ENCODE peak calls at places on chromosomes 2 and 18, in ten cellular contexts. One of them, this sample, is unnamed.

GRCh38 chr18:62354171-62354570 is 29.1 kb downstream of the TNFRSF11A start:
- DNase-seq in left lobe of liver: no peak
- DNase-seq in NAMALWA: no peak
- DNase-seq in heart left ventricle: no peak
- DNase-seq in activated gamma-delta T cell treated with anti-CD3 and anti-CD28 coated beads, Interleukin-2, amount 50 U/mL, for 16 hours: no peak
- DNase-seq in amniotic epithelial cell: no peak
- DNase-seq in activated T-cell treated with anti-CD3 and anti-CD28 coated beads for 48 hours: no peak
- DNase-seq in thoracic aorta: no peak
- DNase-seq in stimulated activated CD4-positive, alpha-beta T cell treated with anti-CD3 and anti-CD28 coated beads, Interleukin-4, amount 100 ng/mL, for 24 hours: no peak
- DNase-seq in LoVo: no peak
- DNase-seq in this sample: no peak

GRCh38 chr2:218896501-218897393 is 16.1 kb downstream of the WNT10A start:
- DNase-seq in left lobe of liver: no peak
- DNase-seq in NAMALWA: peak; percentile 93
- DNase-seq in heart left ventricle: no peak
- DNase-seq in activated gamma-delta T cell treated with anti-CD3 and anti-CD28 coated beads, Interleukin-2, amount 50 U/mL, for 16 hours: peak; percentile 86
- DNase-seq in amniotic epithelial cell: no peak
- DNase-seq in activated T-cell treated with anti-CD3 and anti-CD28 coated beads for 48 hours: peak; percentile 84
- DNase-seq in thoracic aorta: no peak
- DNase-seq in stimulated activated CD4-positive, alpha-beta T cell treated with anti-CD3 and anti-CD28 coated beads, Interleukin-4, amount 100 ng/mL, for 24 hours: peak; percentile 91
- DNase-seq in LoVo: no peak
- DNase-seq in this sample: no peak

GRCh38 chr2:64636105-64636873 is 17.4 kb downstream of the SERTAD2 start:
- DNase-seq in left lobe of liver: peak; percentile 45
- DNase-seq in NAMALWA: no peak
- DNase-seq in heart left ventricle: no peak
- DNase-seq in activated gamma-delta T cell treated with anti-CD3 and anti-CD28 coated beads, Interleukin-2, amount 50 U/mL, for 16 hours: no peak
- DNase-seq in amniotic epithelial cell: no peak
- DNase-seq in activated T-cell treated with anti-CD3 and anti-CD28 coated beads for 48 hours: no peak
- DNase-seq in thoracic aorta: no peak
- DNase-seq in stimulated activated CD4-positive, alpha-beta T cell treated with anti-CD3 and anti-CD28 coated beads, Interleukin-4, amount 100 ng/mL, for 24 hours: no peak
- DNase-seq in LoVo: no peak
- DNase-seq in this sample: no peak

GRCh38 chr18:50158866-50159653 is 35.9 kb downstream of the MYO5B start:
- DNase-seq in left lobe of liver: no peak
- DNase-seq in NAMALWA: no peak
- DNase-seq in heart left ventricle: no peak
- DNase-seq in activated gamma-delta T cell treated with anti-CD3 and anti-CD28 coated beads, Interleukin-2, amount 50 U/mL, for 16 hours: no peak
- DNase-seq in amniotic epithelial cell: no peak
- DNase-seq in activated T-cell treated with anti-CD3 and anti-CD28 coated beads for 48 hours: no peak
- DNase-seq in thoracic aorta: no peak
- DNase-seq in stimulated activated CD4-positive, alpha-beta T cell treated with anti-CD3 and anti-CD28 coated beads, Interleukin-4, amount 100 ng/mL, for 24 hours: no peak
- DNase-seq in LoVo: peak; percentile 73
- DNase-seq in this sample: no peak

GRCh38 chr2:188478724-188479123 is 187.1 kb downstream of the GULP1 start:
- DNase-seq in left lobe of liver: no peak
- DNase-seq in NAMALWA: no peak
- DNase-seq in heart left ventricle: no peak
- DNase-seq in activated gamma-delta T cell treated with anti-CD3 and anti-CD28 coated beads, Interleukin-2, amount 50 U/mL, for 16 hours: no peak
- DNase-seq in amniotic epithelial cell: no peak
- DNase-seq in activated T-cell treated with anti-CD3 and anti-CD28 coated beads for 48 hours: no peak
- DNase-seq in thoracic aorta: no peak
- DNase-seq in stimulated activated CD4-positive, alpha-beta T cell treated with anti-CD3 and anti-CD28 coated beads, Interleukin-4, amount 100 ng/mL, for 24 hours: no peak
- DNase-seq in LoVo: no peak
- DNase-seq in this sample: no peak

GRCh38 chr2:56170536-56170935 is 13.3 kb upstream of the CCDC85A start:
- DNase-seq in left lobe of liver: no peak
- DNase-seq in NAMALWA: no peak
- DNase-seq in heart left ventricle: no peak
- DNase-seq in activated gamma-delta T cell treated with anti-CD3 and anti-CD28 coated beads, Interleukin-2, amount 50 U/mL, for 16 hours: no peak
- DNase-seq in amniotic epithelial cell: peak; percentile 56
- DNase-seq in activated T-cell treated with anti-CD3 and anti-CD28 coated beads for 48 hours: no peak
- DNase-seq in thoracic aorta: no peak
- DNase-seq in stimulated activated CD4-positive, alpha-beta T cell treated with anti-CD3 and anti-CD28 coated beads, Interleukin-4, amount 100 ng/mL, for 24 hours: no peak
- DNase-seq in LoVo: no peak
- DNase-seq in this sample: no peak

GRCh38 chr2:240302041-240302440 is 133.4 kb upstream of the GPC1 start:
- DNase-seq in left lobe of liver: no peak
- DNase-seq in NAMALWA: no peak
- DNase-seq in heart left ventricle: peak; percentile 11
- DNase-seq in activated gamma-delta T cell treated with anti-CD3 and anti-CD28 coated beads, Interleukin-2, amount 50 U/mL, for 16 hours: no peak
- DNase-seq in amniotic epithelial cell: no peak
- DNase-seq in activated T-cell treated with anti-CD3 and anti-CD28 coated beads for 48 hours: no peak
- DNase-seq in thoracic aorta: no peak
- DNase-seq in stimulated activated CD4-positive, alpha-beta T cell treated with anti-CD3 and anti-CD28 coated beads, Interleukin-4, amount 100 ng/mL, for 24 hours: no peak
- DNase-seq in LoVo: no peak
- DNase-seq in this sample: no peak

GRCh38 chr18:79903071-79903635 is 48.3 kb downstream of the SLC66A2 start:
- DNase-seq in left lobe of liver: no peak
- DNase-seq in NAMALWA: no peak
- DNase-seq in heart left ventricle: no peak
- DNase-seq in activated gamma-delta T cell treated with anti-CD3 and anti-CD28 coated beads, Interleukin-2, amount 50 U/mL, for 16 hours: no peak
- DNase-seq in amniotic epithelial cell: no peak
- DNase-seq in activated T-cell treated with anti-CD3 and anti-CD28 coated beads for 48 hours: no peak
- DNase-seq in thoracic aorta: no peak
- DNase-seq in stimulated activated CD4-positive, alpha-beta T cell treated with anti-CD3 and anti-CD28 coated beads, Interleukin-4, amount 100 ng/mL, for 24 hours: no peak
- DNase-seq in LoVo: no peak
- DNase-seq in this sample: no peak

GRCh38 chr2:188414869-188415753 is 123.4 kb downstream of the GULP1 start:
- DNase-seq in left lobe of liver: no peak
- DNase-seq in NAMALWA: no peak
- DNase-seq in heart left ventricle: no peak
- DNase-seq in activated gamma-delta T cell treated with anti-CD3 and anti-CD28 coated beads, Interleukin-2, amount 50 U/mL, for 16 hours: no peak
- DNase-seq in amniotic epithelial cell: peak; percentile 74
- DNase-seq in activated T-cell treated with anti-CD3 and anti-CD28 coated beads for 48 hours: no peak
- DNase-seq in thoracic aorta: no peak
- DNase-seq in stimulated activated CD4-positive, alpha-beta T cell treated with anti-CD3 and anti-CD28 coated beads, Interleukin-4, amount 100 ng/mL, for 24 hours: no peak
- DNase-seq in LoVo: no peak
- DNase-seq in this sample: no peak

GRCh38 chr18:61379827-61380226 is 46.6 kb downstream of the CDH20 start:
- DNase-seq in left lobe of liver: no peak
- DNase-seq in NAMALWA: no peak
- DNase-seq in heart left ventricle: no peak
- DNase-seq in activated gamma-delta T cell treated with anti-CD3 and anti-CD28 coated beads, Interleukin-2, amount 50 U/mL, for 16 hours: no peak
- DNase-seq in amniotic epithelial cell: no peak
- DNase-seq in activated T-cell treated with anti-CD3 and anti-CD28 coated beads for 48 hours: no peak
- DNase-seq in thoracic aorta: no peak
- DNase-seq in stimulated activated CD4-positive, alpha-beta T cell treated with anti-CD3 and anti-CD28 coated beads, Interleukin-4, amount 100 ng/mL, for 24 hours: no peak
- DNase-seq in LoVo: no peak
- DNase-seq in this sample: no peak

GRCh38 chr18:3058328-3059191 is 45.6 kb upstream of the LPIN2 start:
- DNase-seq in left lobe of liver: no peak
- DNase-seq in NAMALWA: no peak
- DNase-seq in heart left ventricle: no peak
- DNase-seq in activated gamma-delta T cell treated with anti-CD3 and anti-CD28 coated beads, Interleukin-2, amount 50 U/mL, for 16 hours: no peak
- DNase-seq in amniotic epithelial cell: no peak
- DNase-seq in activated T-cell treated with anti-CD3 and anti-CD28 coated beads for 48 hours: no peak
- DNase-seq in thoracic aorta: no peak
- DNase-seq in stimulated activated CD4-positive, alpha-beta T cell treated with anti-CD3 and anti-CD28 coated beads, Interleukin-4, amount 100 ng/mL, for 24 hours: no peak
- DNase-seq in LoVo: no peak
- DNase-seq in this sample: no peak

GRCh38 chr2:55247025-55247424 is 14.5 kb downstream of the RPS27A start:
- DNase-seq in left lobe of liver: no peak
- DNase-seq in NAMALWA: no peak
- DNase-seq in heart left ventricle: no peak
- DNase-seq in activated gamma-delta T cell treated with anti-CD3 and anti-CD28 coated beads, Interleukin-2, amount 50 U/mL, for 16 hours: no peak
- DNase-seq in amniotic epithelial cell: peak; percentile 26
- DNase-seq in activated T-cell treated with anti-CD3 and anti-CD28 coated beads for 48 hours: no peak
- DNase-seq in thoracic aorta: no peak
- DNase-seq in stimulated activated CD4-positive, alpha-beta T cell treated with anti-CD3 and anti-CD28 coated beads, Interleukin-4, amount 100 ng/mL, for 24 hours: no peak
- DNase-seq in LoVo: no peak
- DNase-seq in this sample: no peak

GRCh38 chr2:188519133-188519532 is 227.5 kb downstream of the GULP1 start:
- DNase-seq in left lobe of liver: no peak
- DNase-seq in NAMALWA: no peak
- DNase-seq in heart left ventricle: no peak
- DNase-seq in activated gamma-delta T cell treated with anti-CD3 and anti-CD28 coated beads, Interleukin-2, amount 50 U/mL, for 16 hours: no peak
- DNase-seq in amniotic epithelial cell: peak; percentile 59
- DNase-seq in activated T-cell treated with anti-CD3 and anti-CD28 coated beads for 48 hours: no peak
- DNase-seq in thoracic aorta: no peak
- DNase-seq in stimulated activated CD4-positive, alpha-beta T cell treated with anti-CD3 and anti-CD28 coated beads, Interleukin-4, amount 100 ng/mL, for 24 hours: no peak
- DNase-seq in LoVo: no peak
- DNase-seq in this sample: no peak

GRCh38 chr18:79524181-79525078 is 128.7 kb downstream of the NFATC1 start:
- DNase-seq in left lobe of liver: peak; percentile 43
- DNase-seq in NAMALWA: no peak
- DNase-seq in heart left ventricle: peak; percentile 19
- DNase-seq in activated gamma-delta T cell treated with anti-CD3 and anti-CD28 coated beads, Interleukin-2, amount 50 U/mL, for 16 hours: peak; percentile 46
- DNase-seq in amniotic epithelial cell: no peak
- DNase-seq in activated T-cell treated with anti-CD3 and anti-CD28 coated beads for 48 hours: peak; percentile 65
- DNase-seq in thoracic aorta: no peak
- DNase-seq in stimulated activated CD4-positive, alpha-beta T cell treated with anti-CD3 and anti-CD28 coated beads, Interleukin-4, amount 100 ng/mL, for 24 hours: peak; percentile 63
- DNase-seq in LoVo: no peak
- DNase-seq in this sample: no peak

GRCh38 chr2:30208453-30208852 is 22.9 kb upstream of the LBH start:
- DNase-seq in left lobe of liver: peak; percentile 52
- DNase-seq in NAMALWA: peak; percentile 52
- DNase-seq in heart left ventricle: peak; percentile 74
- DNase-seq in activated gamma-delta T cell treated with anti-CD3 and anti-CD28 coated beads, Interleukin-2, amount 50 U/mL, for 16 hours: no peak
- DNase-seq in amniotic epithelial cell: peak; percentile 65
- DNase-seq in activated T-cell treated with anti-CD3 and anti-CD28 coated beads for 48 hours: no peak
- DNase-seq in thoracic aorta: no peak
- DNase-seq in stimulated activated CD4-positive, alpha-beta T cell treated with anti-CD3 and anti-CD28 coated beads, Interleukin-4, amount 100 ng/mL, for 24 hours: peak; percentile 46
- DNase-seq in LoVo: peak; percentile 66
- DNase-seq in this sample: peak; percentile 74

GRCh38 chr2:165274698-165275097 is 35.5 kb downstream of the SCN2A start:
- DNase-seq in left lobe of liver: no peak
- DNase-seq in NAMALWA: no peak
- DNase-seq in heart left ventricle: peak; percentile 71
- DNase-seq in activated gamma-delta T cell treated with anti-CD3 and anti-CD28 coated beads, Interleukin-2, amount 50 U/mL, for 16 hours: no peak
- DNase-seq in amniotic epithelial cell: no peak
- DNase-seq in activated T-cell treated with anti-CD3 and anti-CD28 coated beads for 48 hours: no peak
- DNase-seq in thoracic aorta: no peak
- DNase-seq in stimulated activated CD4-positive, alpha-beta T cell treated with anti-CD3 and anti-CD28 coated beads, Interleukin-4, amount 100 ng/mL, for 24 hours: no peak
- DNase-seq in LoVo: no peak
- DNase-seq in this sample: peak; percentile 91

GRCh38 chr2:119231975-119232665 is 8.5 kb downstream of the STEAP3 start:
- DNase-seq in left lobe of liver: no peak
- DNase-seq in NAMALWA: no peak
- DNase-seq in heart left ventricle: no peak
- DNase-seq in activated gamma-delta T cell treated with anti-CD3 and anti-CD28 coated beads, Interleukin-2, amount 50 U/mL, for 16 hours: no peak
- DNase-seq in amniotic epithelial cell: peak; percentile 15
- DNase-seq in activated T-cell treated with anti-CD3 and anti-CD28 coated beads for 48 hours: no peak
- DNase-seq in thoracic aorta: no peak
- DNase-seq in stimulated activated CD4-positive, alpha-beta T cell treated with anti-CD3 and anti-CD28 coated beads, Interleukin-4, amount 100 ng/mL, for 24 hours: no peak
- DNase-seq in LoVo: no peak
- DNase-seq in this sample: no peak

GRCh38 chr2:220959391-220959802 is 612.7 kb downstream of the EPHA4 start:
- DNase-seq in left lobe of liver: peak; percentile 47
- DNase-seq in NAMALWA: no peak
- DNase-seq in heart left ventricle: peak; percentile 32
- DNase-seq in activated gamma-delta T cell treated with anti-CD3 and anti-CD28 coated beads, Interleukin-2, amount 50 U/mL, for 16 hours: no peak
- DNase-seq in amniotic epithelial cell: no peak
- DNase-seq in activated T-cell treated with anti-CD3 and anti-CD28 coated beads for 48 hours: no peak
- DNase-seq in thoracic aorta: no peak
- DNase-seq in stimulated activated CD4-positive, alpha-beta T cell treated with anti-CD3 and anti-CD28 coated beads, Interleukin-4, amount 100 ng/mL, for 24 hours: no peak
- DNase-seq in LoVo: no peak
- DNase-seq in this sample: peak; percentile 73

GRCh38 chr2:234763051-234763909 is 188.5 kb upstream of the SH3BP4 start:
- DNase-seq in left lobe of liver: no peak
- DNase-seq in NAMALWA: no peak
- DNase-seq in heart left ventricle: no peak
- DNase-seq in activated gamma-delta T cell treated with anti-CD3 and anti-CD28 coated beads, Interleukin-2, amount 50 U/mL, for 16 hours: no peak
- DNase-seq in amniotic epithelial cell: peak; percentile 90
- DNase-seq in activated T-cell treated with anti-CD3 and anti-CD28 coated beads for 48 hours: no peak
- DNase-seq in thoracic aorta: no peak
- DNase-seq in stimulated activated CD4-positive, alpha-beta T cell treated with anti-CD3 and anti-CD28 coated beads, Interleukin-4, amount 100 ng/mL, for 24 hours: no peak
- DNase-seq in LoVo: no peak
- DNase-seq in this sample: no peak

GRCh38 chr2:201116115-201116958 is at the start of gene CFLAR:
- DNase-seq in left lobe of liver: peak; percentile 89
- DNase-seq in NAMALWA: peak; percentile 62
- DNase-seq in heart left ventricle: peak; percentile 87
- DNase-seq in activated gamma-delta T cell treated with anti-CD3 and anti-CD28 coated beads, Interleukin-2, amount 50 U/mL, for 16 hours: peak; percentile 80
- DNase-seq in amniotic epithelial cell: peak; percentile 87
- DNase-seq in activated T-cell treated with anti-CD3 and anti-CD28 coated beads for 48 hours: peak; percentile 81
- DNase-seq in thoracic aorta: peak; percentile 46
- DNase-seq in stimulated activated CD4-positive, alpha-beta T cell treated with anti-CD3 and anti-CD28 coated beads, Interleukin-4, amount 100 ng/mL, for 24 hours: peak; percentile 81
- DNase-seq in LoVo: peak; percentile 58
- DNase-seq in this sample: peak; percentile 69

GRCh38 chr2:181459646-181460045 is 2.5 kb downstream of the ITGA4 start:
- DNase-seq in left lobe of liver: no peak
- DNase-seq in NAMALWA: no peak
- DNase-seq in heart left ventricle: no peak
- DNase-seq in activated gamma-delta T cell treated with anti-CD3 and anti-CD28 coated beads, Interleukin-2, amount 50 U/mL, for 16 hours: no peak
- DNase-seq in amniotic epithelial cell: no peak
- DNase-seq in activated T-cell treated with anti-CD3 and anti-CD28 coated beads for 48 hours: no peak
- DNase-seq in thoracic aorta: no peak
- DNase-seq in stimulated activated CD4-positive, alpha-beta T cell treated with anti-CD3 and anti-CD28 coated beads, Interleukin-4, amount 100 ng/mL, for 24 hours: no peak
- DNase-seq in LoVo: no peak
- DNase-seq in this sample: no peak

GRCh38 chr2:26846334-26846863 is 1.5 kb upstream of the DPYSL5 start:
- DNase-seq in left lobe of liver: peak; percentile 62
- DNase-seq in NAMALWA: peak; percentile 77
- DNase-seq in heart left ventricle: peak; percentile 73
- DNase-seq in activated gamma-delta T cell treated with anti-CD3 and anti-CD28 coated beads, Interleukin-2, amount 50 U/mL, for 16 hours: peak; percentile 42
- DNase-seq in amniotic epithelial cell: peak; percentile 55
- DNase-seq in activated T-cell treated with anti-CD3 and anti-CD28 coated beads for 48 hours: peak; percentile 56
- DNase-seq in thoracic aorta: no peak
- DNase-seq in stimulated activated CD4-positive, alpha-beta T cell treated with anti-CD3 and anti-CD28 coated beads, Interleukin-4, amount 100 ng/mL, for 24 hours: peak; percentile 64
- DNase-seq in LoVo: peak; percentile 77
- DNase-seq in this sample: peak; percentile 87

GRCh38 chr2:222942556-222942955 is 81.7 kb downstream of the ACSL3 start:
- DNase-seq in left lobe of liver: no peak
- DNase-seq in NAMALWA: no peak
- DNase-seq in heart left ventricle: no peak
- DNase-seq in activated gamma-delta T cell treated with anti-CD3 and anti-CD28 coated beads, Interleukin-2, amount 50 U/mL, for 16 hours: no peak
- DNase-seq in amniotic epithelial cell: no peak
- DNase-seq in activated T-cell treated with anti-CD3 and anti-CD28 coated beads for 48 hours: no peak
- DNase-seq in thoracic aorta: no peak
- DNase-seq in stimulated activated CD4-positive, alpha-beta T cell treated with anti-CD3 and anti-CD28 coated beads, Interleukin-4, amount 100 ng/mL, for 24 hours: no peak
- DNase-seq in LoVo: no peak
- DNase-seq in this sample: no peak

GRCh38 chr2:97970300-97971060 is 25.3 kb downstream of the TMEM131 start:
- DNase-seq in left lobe of liver: no peak
- DNase-seq in NAMALWA: no peak
- DNase-seq in heart left ventricle: no peak
- DNase-seq in activated gamma-delta T cell treated with anti-CD3 and anti-CD28 coated beads, Interleukin-2, amount 50 U/mL, for 16 hours: no peak
- DNase-seq in amniotic epithelial cell: no peak
- DNase-seq in activated T-cell treated with anti-CD3 and anti-CD28 coated beads for 48 hours: no peak
- DNase-seq in thoracic aorta: no peak
- DNase-seq in stimulated activated CD4-positive, alpha-beta T cell treated with anti-CD3 and anti-CD28 coated beads, Interleukin-4, amount 100 ng/mL, for 24 hours: no peak
- DNase-seq in LoVo: no peak
- DNase-seq in this sample: peak; percentile 21

GRCh38 chr2:65416945-65417344 is 15.5 kb downstream of the SPRED2 start:
- DNase-seq in left lobe of liver: no peak
- DNase-seq in NAMALWA: no peak
- DNase-seq in heart left ventricle: no peak
- DNase-seq in activated gamma-delta T cell treated with anti-CD3 and anti-CD28 coated beads, Interleukin-2, amount 50 U/mL, for 16 hours: no peak
- DNase-seq in amniotic epithelial cell: no peak
- DNase-seq in activated T-cell treated with anti-CD3 and anti-CD28 coated beads for 48 hours: no peak
- DNase-seq in thoracic aorta: no peak
- DNase-seq in stimulated activated CD4-positive, alpha-beta T cell treated with anti-CD3 and anti-CD28 coated beads, Interleukin-4, amount 100 ng/mL, for 24 hours: no peak
- DNase-seq in LoVo: peak; percentile 67
- DNase-seq in this sample: no peak

GRCh38 chr2:150853258-150853657 is 365.8 kb upstream of the RND3 start:
- DNase-seq in left lobe of liver: no peak
- DNase-seq in NAMALWA: no peak
- DNase-seq in heart left ventricle: no peak
- DNase-seq in activated gamma-delta T cell treated with anti-CD3 and anti-CD28 coated beads, Interleukin-2, amount 50 U/mL, for 16 hours: no peak
- DNase-seq in amniotic epithelial cell: no peak
- DNase-seq in activated T-cell treated with anti-CD3 and anti-CD28 coated beads for 48 hours: no peak
- DNase-seq in thoracic aorta: no peak
- DNase-seq in stimulated activated CD4-positive, alpha-beta T cell treated with anti-CD3 and anti-CD28 coated beads, Interleukin-4, amount 100 ng/mL, for 24 hours: no peak
- DNase-seq in LoVo: no peak
- DNase-seq in this sample: no peak

GRCh38 chr2:60337142-60337497 is 216.3 kb downstream of the BCL11A start:
- DNase-seq in left lobe of liver: no peak
- DNase-seq in NAMALWA: peak; percentile 34
- DNase-seq in heart left ventricle: peak; percentile 55
- DNase-seq in activated gamma-delta T cell treated with anti-CD3 and anti-CD28 coated beads, Interleukin-2, amount 50 U/mL, for 16 hours: no peak
- DNase-seq in amniotic epithelial cell: no peak
- DNase-seq in activated T-cell treated with anti-CD3 and anti-CD28 coated beads for 48 hours: no peak
- DNase-seq in thoracic aorta: no peak
- DNase-seq in stimulated activated CD4-positive, alpha-beta T cell treated with anti-CD3 and anti-CD28 coated beads, Interleukin-4, amount 100 ng/mL, for 24 hours: no peak
- DNase-seq in LoVo: no peak
- DNase-seq in this sample: no peak

GRCh38 chr2:238155051-238155760 is 3.6 kb upstream of the ERFE start:
- DNase-seq in left lobe of liver: no peak
- DNase-seq in NAMALWA: no peak
- DNase-seq in heart left ventricle: peak; percentile 45
- DNase-seq in activated gamma-delta T cell treated with anti-CD3 and anti-CD28 coated beads, Interleukin-2, amount 50 U/mL, for 16 hours: no peak
- DNase-seq in amniotic epithelial cell: no peak
- DNase-seq in activated T-cell treated with anti-CD3 and anti-CD28 coated beads for 48 hours: no peak
- DNase-seq in thoracic aorta: no peak
- DNase-seq in stimulated activated CD4-positive, alpha-beta T cell treated with anti-CD3 and anti-CD28 coated beads, Interleukin-4, amount 100 ng/mL, for 24 hours: no peak
- DNase-seq in LoVo: no peak
- DNase-seq in this sample: no peak

This sample was measured in cerebellum.